ENCODE peak calls at places on chromosomes 5 and 9, in nine cellular contexts. One of them, this sample, is unnamed.

GRCh38 chr9:5509573-5509972 is 758 bp upstream of the PDCD1LG2 start:
- DNase-seq in small intestine: no peak
- DNase-seq in GM23248: peak
- DNase-seq in H9: no peak
- DNase-seq in left ventricle myocardium inferior: no peak
- DNase-seq in cardiac muscle cell: no peak
- DNase-seq in prostate gland: no peak
- DNase-seq in A673: peak
- DNase-seq in endothelial cell of umbilical vein: peak
- DNase-seq in this sample: no peak

GRCh38 chr5:61619777-61620518 is 287.9 kb downstream of the ZSWIM6 start:
- DNase-seq in H9: no peak
- DNase-seq in small intestine: no peak
- DNase-seq in cardiac muscle cell: no peak
- DNase-seq in prostate gland: peak
- DNase-seq in A673: no peak
- DNase-seq in left ventricle myocardium inferior: no peak
- DNase-seq in GM23248: no peak
- DNase-seq in endothelial cell of umbilical vein: no peak
- DNase-seq in this sample: peak

GRCh38 chr9:84899326-84899725 is 229.8 kb downstream of the NTRK2 start:
- DNase-seq in GM23248: no peak
- DNase-seq in left ventricle myocardium inferior: no peak
- DNase-seq in cardiac muscle cell: no peak
- DNase-seq in small intestine: no peak
- DNase-seq in prostate gland: no peak
- DNase-seq in A673: no peak
- DNase-seq in endothelial cell of umbilical vein: no peak
- DNase-seq in H9: no peak
- DNase-seq in this sample: no peak

GRCh38 chr5:14959443-14960119 is 88.0 kb upstream of the ANKH start:
- DNase-seq in small intestine: no peak
- DNase-seq in endothelial cell of umbilical vein: no peak
- DNase-seq in H9: no peak
- DNase-seq in cardiac muscle cell: peak
- DNase-seq in A673: no peak
- DNase-seq in left ventricle myocardium inferior: no peak
- DNase-seq in GM23248: no peak
- DNase-seq in prostate gland: peak
- DNase-seq in this sample: no peak

GRCh38 chr5:154273028-154273617 is 82.6 kb downstream of the GALNT10 start:
- DNase-seq in left ventricle myocardium inferior: no peak
- DNase-seq in endothelial cell of umbilical vein: no peak
- DNase-seq in prostate gland: no peak
- DNase-seq in H9: no peak
- DNase-seq in GM23248: no peak
- DNase-seq in cardiac muscle cell: no peak
- DNase-seq in A673: no peak
- DNase-seq in small intestine: peak
- DNase-seq in this sample: peak

GRCh38 chr5:90055831-90056328 is 353.7 kb downstream of the CETN3 start:
- DNase-seq in A673: no peak
- DNase-seq in H9: no peak
- DNase-seq in endothelial cell of umbilical vein: no peak
- DNase-seq in left ventricle myocardium inferior: no peak
- DNase-seq in GM23248: peak
- DNase-seq in small intestine: no peak
- DNase-seq in cardiac muscle cell: no peak
- DNase-seq in prostate gland: no peak
- DNase-seq in this sample: no peak

GRCh38 chr9:113701741-113702422 is 174.2 kb upstream of the ZNF618 start:
- DNase-seq in A673: no peak
- DNase-seq in GM23248: peak
- DNase-seq in cardiac muscle cell: no peak
- DNase-seq in H9: no peak
- DNase-seq in endothelial cell of umbilical vein: no peak
- DNase-seq in prostate gland: no peak
- DNase-seq in left ventricle myocardium inferior: no peak
- DNase-seq in small intestine: no peak
- DNase-seq in this sample: no peak

GRCh38 chr9:135275163-135275925 is 187.9 kb downstream of the OLFM1 start:
- DNase-seq in small intestine: no peak
- DNase-seq in GM23248: no peak
- DNase-seq in left ventricle myocardium inferior: no peak
- DNase-seq in endothelial cell of umbilical vein: no peak
- DNase-seq in H9: no peak
- DNase-seq in A673: no peak
- DNase-seq in prostate gland: peak
- DNase-seq in cardiac muscle cell: no peak
- DNase-seq in this sample: no peak

GRCh38 chr5:59218424-59219045 is 635.7 kb downstream of the RAB3C start:
- DNase-seq in GM23248: peak
- DNase-seq in A673: peak
- DNase-seq in endothelial cell of umbilical vein: peak
- DNase-seq in cardiac muscle cell: no peak
- DNase-seq in left ventricle myocardium inferior: no peak
- DNase-seq in small intestine: no peak
- DNase-seq in prostate gland: no peak
- DNase-seq in H9: no peak
- DNase-seq in this sample: no peak

GRCh38 chr9:71830131-71830530 is 61.8 kb upstream of the CEMIP2 start:
- DNase-seq in left ventricle myocardium inferior: no peak
- DNase-seq in H9: no peak
- DNase-seq in endothelial cell of umbilical vein: no peak
- DNase-seq in A673: no peak
- DNase-seq in cardiac muscle cell: no peak
- DNase-seq in prostate gland: no peak
- DNase-seq in small intestine: no peak
- DNase-seq in GM23248: no peak
- DNase-seq in this sample: no peak
- H3K27ac ChIP-seq in left ventricle myocardium inferior: no peak
- H3K27ac ChIP-seq in H9: no peak
- H3K27ac ChIP-seq in endothelial cell of umbilical vein: no peak
- H3K27ac ChIP-seq in A673: no peak
- H3K27ac ChIP-seq in cardiac muscle cell: no peak
- H3K27ac ChIP-seq in prostate gland: no peak
- H3K27ac ChIP-seq in small intestine: no peak
- H3K27ac ChIP-seq in GM23248: no peak
- H3K27ac ChIP-seq in this sample: no peak

DNA sequence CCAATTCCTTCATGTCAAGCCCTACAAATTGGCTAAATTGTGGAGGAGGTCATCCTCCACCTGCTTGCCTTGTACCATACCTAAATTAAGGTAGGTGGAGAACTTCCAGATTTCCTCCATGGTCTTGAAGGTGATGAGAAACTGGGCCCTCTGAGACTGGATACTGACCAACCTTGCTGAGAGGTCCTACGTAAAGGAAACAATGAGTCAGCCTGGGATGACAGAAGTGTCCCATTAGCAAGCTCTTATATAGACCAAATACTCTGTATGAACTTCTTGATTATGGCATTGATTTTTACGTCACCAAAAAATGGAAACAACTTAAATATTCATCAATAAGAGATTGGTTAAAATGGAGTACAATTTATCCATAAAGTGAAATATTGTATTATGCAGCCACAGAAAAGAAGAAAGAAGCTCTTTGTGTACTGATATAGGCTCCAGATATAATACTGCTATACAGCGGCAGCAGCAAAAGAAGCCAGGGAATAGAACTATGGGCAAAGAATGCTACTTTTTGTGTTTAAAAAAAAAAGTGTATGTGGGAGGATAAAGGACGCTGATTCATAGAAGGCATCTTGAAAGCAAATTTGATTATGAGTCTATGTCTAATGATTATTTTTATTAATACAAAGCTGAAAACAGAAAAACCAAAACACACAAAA is 18.3 kb downstream of the SH3TC2 start:
- DNase-seq in cardiac muscle cell: no peak
- DNase-seq in prostate gland: no peak
- DNase-seq in endothelial cell of umbilical vein: no peak
- DNase-seq in left ventricle myocardium inferior: no peak
- DNase-seq in small intestine: no peak
- DNase-seq in A673: no peak
- DNase-seq in H9: no peak
- DNase-seq in GM23248: no peak
- DNase-seq in this sample: no peak
- H3K27ac ChIP-seq in cardiac muscle cell: no peak
- H3K27ac ChIP-seq in prostate gland: no peak
- H3K27ac ChIP-seq in endothelial cell of umbilical vein: no peak
- H3K27ac ChIP-seq in left ventricle myocardium inferior: no peak
- H3K27ac ChIP-seq in small intestine: no peak
- H3K27ac ChIP-seq in A673: no peak
- H3K27ac ChIP-seq in H9: no peak
- H3K27ac ChIP-seq in GM23248: no peak
- H3K27ac ChIP-seq in this sample: no peak

DNA sequence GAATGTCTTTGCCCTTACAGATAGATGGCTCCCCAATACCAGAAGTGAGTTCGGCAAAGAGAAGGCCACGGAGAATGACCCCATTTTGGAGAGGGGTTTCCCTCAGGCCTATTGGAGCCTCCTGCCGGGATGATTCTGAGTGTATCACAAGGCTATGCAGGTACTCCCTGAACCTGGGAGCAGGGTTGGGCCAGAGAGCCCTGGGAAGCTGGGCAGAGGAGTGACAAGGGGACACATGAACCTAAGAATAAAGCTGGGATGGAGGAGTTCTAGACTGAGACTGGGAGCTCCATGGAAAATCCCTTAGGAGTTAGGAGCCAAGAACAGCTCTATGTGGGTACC is 433 bp downstream of the LEAP2 start:
- DNase-seq in endothelial cell of umbilical vein: no peak
- DNase-seq in H9: no peak
- DNase-seq in A673: no peak
- DNase-seq in small intestine: no peak
- DNase-seq in cardiac muscle cell: no peak
- DNase-seq in left ventricle myocardium inferior: no peak
- DNase-seq in prostate gland: no peak
- DNase-seq in GM23248: no peak
- DNase-seq in this sample: no peak
- H3K27ac ChIP-seq in endothelial cell of umbilical vein: no peak
- H3K27ac ChIP-seq in H9: no peak
- H3K27ac ChIP-seq in A673: no peak
- H3K27ac ChIP-seq in small intestine: peak
- H3K27ac ChIP-seq in cardiac muscle cell: peak
- H3K27ac ChIP-seq in left ventricle myocardium inferior: peak
- H3K27ac ChIP-seq in prostate gland: no peak
- H3K27ac ChIP-seq in GM23248: no peak
- H3K27ac ChIP-seq in this sample: peak

DNA sequence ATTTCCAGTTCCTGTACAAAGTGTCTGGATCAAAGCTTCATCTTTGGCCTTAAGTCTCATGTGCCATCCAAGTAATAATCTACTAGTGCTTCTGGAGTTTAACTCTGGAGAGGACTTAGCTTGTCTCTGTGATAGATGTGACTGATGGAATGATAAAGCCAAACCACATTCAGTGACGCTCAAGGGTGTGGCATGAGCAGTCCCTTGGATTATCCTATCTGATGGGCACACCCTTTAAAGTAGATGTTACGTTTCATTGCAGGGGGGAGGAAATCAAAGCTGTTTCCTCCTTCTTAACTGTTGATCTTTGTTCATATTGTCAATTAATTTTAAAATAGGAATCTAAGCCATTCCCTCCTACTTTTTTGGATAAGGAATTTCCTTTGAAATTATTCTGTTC is 8.5 kb upstream of the EGFLAM start:
- DNase-seq in left ventricle myocardium inferior: no peak
- DNase-seq in GM23248: no peak
- DNase-seq in H9: no peak
- DNase-seq in prostate gland: no peak
- DNase-seq in cardiac muscle cell: no peak
- DNase-seq in small intestine: no peak
- DNase-seq in A673: no peak
- DNase-seq in endothelial cell of umbilical vein: no peak
- DNase-seq in this sample: no peak
- H3K27ac ChIP-seq in left ventricle myocardium inferior: no peak
- H3K27ac ChIP-seq in GM23248: no peak
- H3K27ac ChIP-seq in H9: no peak
- H3K27ac ChIP-seq in prostate gland: no peak
- H3K27ac ChIP-seq in cardiac muscle cell: no peak
- H3K27ac ChIP-seq in small intestine: no peak
- H3K27ac ChIP-seq in A673: no peak
- H3K27ac ChIP-seq in endothelial cell of umbilical vein: no peak
- H3K27ac ChIP-seq in this sample: no peak

GRCh38 chr5:96881511-96882115 is 5.3 kb downstream of the ERAP2 start:
- DNase-seq in GM23248: peak
- DNase-seq in endothelial cell of umbilical vein: peak
- DNase-seq in A673: no peak
- DNase-seq in H9: no peak
- DNase-seq in cardiac muscle cell: no peak
- DNase-seq in prostate gland: no peak
- DNase-seq in small intestine: peak
- DNase-seq in left ventricle myocardium inferior: no peak
- DNase-seq in this sample: no peak
- H3K27ac ChIP-seq in GM23248: peak
- H3K27ac ChIP-seq in endothelial cell of umbilical vein: peak
- H3K27ac ChIP-seq in A673: no peak
- H3K27ac ChIP-seq in H9: no peak
- H3K27ac ChIP-seq in cardiac muscle cell: no peak
- H3K27ac ChIP-seq in prostate gland: no peak
- H3K27ac ChIP-seq in small intestine: peak
- H3K27ac ChIP-seq in left ventricle myocardium inferior: no peak
- H3K27ac ChIP-seq in this sample: no peak

GRCh38 chr9:138042146-138042545 is 164.6 kb downstream of the CACNA1B start:
- DNase-seq in GM23248: no peak
- DNase-seq in left ventricle myocardium inferior: no peak
- DNase-seq in H9: no peak
- DNase-seq in cardiac muscle cell: no peak
- DNase-seq in small intestine: no peak
- DNase-seq in prostate gland: no peak
- DNase-seq in A673: no peak
- DNase-seq in endothelial cell of umbilical vein: no peak
- DNase-seq in this sample: no peak

GRCh38 chr9:138040446-138041430 is 163.2 kb downstream of the CACNA1B start:
- DNase-seq in H9: no peak
- DNase-seq in cardiac muscle cell: no peak
- DNase-seq in left ventricle myocardium inferior: no peak
- DNase-seq in A673: no peak
- DNase-seq in small intestine: no peak
- DNase-seq in endothelial cell of umbilical vein: no peak
- DNase-seq in GM23248: no peak
- DNase-seq in prostate gland: no peak
- DNase-seq in this sample: no peak

GRCh38 chr9:138043061-138043410 is 165.5 kb downstream of the CACNA1B start:
- DNase-seq in endothelial cell of umbilical vein: no peak
- DNase-seq in H9: no peak
- DNase-seq in A673: no peak
- DNase-seq in small intestine: no peak
- DNase-seq in left ventricle myocardium inferior: no peak
- DNase-seq in GM23248: no peak
- DNase-seq in cardiac muscle cell: no peak
- DNase-seq in prostate gland: no peak
- DNase-seq in this sample: no peak

GRCh38 chr9:138043411-138044345 is 166.1 kb downstream of the CACNA1B start:
- DNase-seq in prostate gland: no peak
- DNase-seq in GM23248: no peak
- DNase-seq in A673: no peak
- DNase-seq in small intestine: no peak
- DNase-seq in cardiac muscle cell: no peak
- DNase-seq in endothelial cell of umbilical vein: no peak
- DNase-seq in left ventricle myocardium inferior: no peak
- DNase-seq in H9: no peak
- DNase-seq in this sample: no peak

GRCh38 chr9:138042640-138043039 is 165.1 kb downstream of the CACNA1B start:
- DNase-seq in GM23248: no peak
- DNase-seq in prostate gland: no peak
- DNase-seq in endothelial cell of umbilical vein: no peak
- DNase-seq in A673: no peak
- DNase-seq in left ventricle myocardium inferior: no peak
- DNase-seq in cardiac muscle cell: no peak
- DNase-seq in H9: no peak
- DNase-seq in small intestine: no peak
- DNase-seq in this sample: peak
- H3K27ac ChIP-seq in GM23248: no peak
- H3K27ac ChIP-seq in prostate gland: no peak
- H3K27ac ChIP-seq in endothelial cell of umbilical vein: no peak
- H3K27ac ChIP-seq in A673: no peak
- H3K27ac ChIP-seq in left ventricle myocardium inferior: no peak
- H3K27ac ChIP-seq in cardiac muscle cell: no peak
- H3K27ac ChIP-seq in H9: no peak
- H3K27ac ChIP-seq in small intestine: no peak
- H3K27ac ChIP-seq in this sample: no peak